ENCODE peak calls at places on chromosome 4, in five cellular contexts. One of them, this sample, is unnamed.
A peak's percentile ranks its signal among the peaks of the same experiment; 100 is the strongest.

GRCh38 chr4:68445111-68445510 is 2.2 kb upstream of the TMPRSS11E start:
- DNase-seq in adrenal gland: no peak
- DNase-seq in RWPE1: no peak
- DNase-seq in A673: no peak
- DNase-seq in foreskin keratinocyte: no peak
- DNase-seq in this sample: no peak

GRCh38 chr4:55925235-55925634 is 23.5 kb upstream of the CEP135 start:
- DNase-seq in RWPE1: no peak
- DNase-seq in A673: no peak
- DNase-seq in foreskin keratinocyte: no peak
- DNase-seq in adrenal gland: no peak
- DNase-seq in this sample: no peak

GRCh38 chr4:28001698-28002097 is 1141.1 kb downstream of the STIM2 start:
- DNase-seq in RWPE1: no peak
- DNase-seq in A673: no peak
- DNase-seq in foreskin keratinocyte: no peak
- DNase-seq in adrenal gland: no peak
- DNase-seq in this sample: peak; percentile 20

GRCh38 chr4:14193601-14194000 is 566.1 kb upstream of the BOD1L1 start:
- DNase-seq in adrenal gland: no peak
- DNase-seq in foreskin keratinocyte: peak; percentile 50
- DNase-seq in A673: no peak
- DNase-seq in RWPE1: no peak
- DNase-seq in this sample: no peak

GRCh38 chr4:19776929-19777328 is 474.8 kb upstream of the SLIT2 start:
- DNase-seq in RWPE1: no peak
- DNase-seq in adrenal gland: no peak
- DNase-seq in A673: no peak
- DNase-seq in foreskin keratinocyte: peak; percentile 15
- DNase-seq in this sample: no peak

GRCh38 chr4:173211838-173212237 is 43.2 kb downstream of the GALNT7 start:
- DNase-seq in A673: peak; percentile 52
- DNase-seq in foreskin keratinocyte: peak; percentile 73
- DNase-seq in RWPE1: peak; percentile 72
- DNase-seq in adrenal gland: no peak
- DNase-seq in this sample: peak; percentile 82

GRCh38 chr4:15704145-15704544 is 1.3 kb downstream of the BST1 start:
- DNase-seq in adrenal gland: no peak
- DNase-seq in foreskin keratinocyte: no peak
- DNase-seq in RWPE1: no peak
- DNase-seq in A673: no peak
- DNase-seq in this sample: no peak

GRCh38 chr4:181661090-181661489 is 582.1 kb upstream of the TENM3 start:
- DNase-seq in foreskin keratinocyte: peak; percentile 81
- DNase-seq in RWPE1: peak; percentile 45
- DNase-seq in A673: no peak
- DNase-seq in adrenal gland: no peak
- DNase-seq in this sample: no peak

GRCh38 chr4:1113311-1114009 is at the start of gene RNF212:
- DNase-seq in A673: peak; percentile 12
- DNase-seq in RWPE1: peak; percentile 6
- DNase-seq in adrenal gland: no peak
- DNase-seq in foreskin keratinocyte: no peak
- DNase-seq in this sample: peak; percentile 59

GRCh38 chr4:169229571-169230028 is 41.2 kb downstream of the SH3RF1 start:
- DNase-seq in RWPE1: peak; percentile 86
- DNase-seq in adrenal gland: peak; percentile 60
- DNase-seq in foreskin keratinocyte: peak; percentile 88
- DNase-seq in A673: peak; percentile 56
- DNase-seq in this sample: peak; percentile 30

GRCh38 chr4:56050584-56050983 is 101.8 kb downstream of the CEP135 start:
- DNase-seq in A673: no peak
- DNase-seq in RWPE1: no peak
- DNase-seq in adrenal gland: no peak
- DNase-seq in foreskin keratinocyte: no peak
- DNase-seq in this sample: peak; percentile 37

GRCh38 chr4:38980903-38981676 is 51.1 kb downstream of the TMEM156 start:
- DNase-seq in RWPE1: no peak
- DNase-seq in A673: peak; percentile 41
- DNase-seq in adrenal gland: no peak
- DNase-seq in foreskin keratinocyte: no peak
- DNase-seq in this sample: no peak

DNA sequence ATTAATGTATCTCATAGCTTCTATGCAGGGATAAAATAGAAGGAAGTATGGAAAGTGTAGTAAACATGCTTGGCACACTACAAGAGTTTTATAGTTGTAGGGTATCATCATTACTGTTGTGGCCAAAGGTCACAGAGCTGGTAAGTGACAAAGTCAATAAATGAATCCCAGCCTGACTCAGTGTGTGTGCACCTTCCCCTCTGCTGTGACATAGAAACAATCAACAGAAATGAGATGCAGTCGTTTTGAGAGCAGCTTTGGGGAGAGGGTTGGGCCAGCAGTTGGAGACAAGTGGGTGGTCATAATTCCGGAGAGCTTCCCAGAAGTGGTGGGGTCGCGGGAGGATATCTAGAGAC is 82.4 kb upstream of the RBPJ start:
- DNase-seq in A673: no peak
- DNase-seq in adrenal gland: no peak
- DNase-seq in RWPE1: no peak
- DNase-seq in foreskin keratinocyte: no peak
- DNase-seq in this sample: no peak
- H3K27ac ChIP-seq in A673: no peak overlapping the region
- H3K27ac ChIP-seq in adrenal gland: peak overlapping the region; percentile 16
- H3K27ac ChIP-seq in RWPE1: no peak overlapping the region
- H3K27ac ChIP-seq in foreskin keratinocyte: no peak overlapping the region
- H3K27ac ChIP-seq in this sample: no peak overlapping the region

GRCh38 chr4:88064410-88064809 is 57.0 kb downstream of the PKD2 start:
- DNase-seq in foreskin keratinocyte: no peak
- DNase-seq in RWPE1: no peak
- DNase-seq in adrenal gland: no peak
- DNase-seq in A673: no peak
- DNase-seq in this sample: no peak

GRCh38 chr4:88060431-88060830 is 53.0 kb downstream of the PKD2 start:
- DNase-seq in RWPE1: no peak
- DNase-seq in adrenal gland: no peak
- DNase-seq in foreskin keratinocyte: no peak
- DNase-seq in A673: no peak
- DNase-seq in this sample: no peak

GRCh38 chr4:88063634-88064296 is 56.3 kb downstream of the PKD2 start:
- DNase-seq in adrenal gland: no peak
- DNase-seq in foreskin keratinocyte: no peak
- DNase-seq in RWPE1: no peak
- DNase-seq in A673: no peak
- DNase-seq in this sample: no peak

GRCh38 chr4:88062843-88063242 is 55.4 kb downstream of the PKD2 start:
- DNase-seq in A673: no peak
- DNase-seq in foreskin keratinocyte: no peak
- DNase-seq in RWPE1: no peak
- DNase-seq in adrenal gland: no peak
- DNase-seq in this sample: no peak

GRCh38 chr4:88062311-88062710 is 54.9 kb downstream of the PKD2 start:
- DNase-seq in adrenal gland: no peak
- DNase-seq in foreskin keratinocyte: no peak
- DNase-seq in A673: no peak
- DNase-seq in RWPE1: no peak
- DNase-seq in this sample: no peak
- H3K27ac ChIP-seq in adrenal gland: no peak overlapping the region
- H3K27ac ChIP-seq in foreskin keratinocyte: no peak overlapping the region
- H3K27ac ChIP-seq in A673: no peak overlapping the region
- H3K27ac ChIP-seq in RWPE1: no peak overlapping the region
- H3K27ac ChIP-seq in this sample: no peak overlapping the region

DNA sequence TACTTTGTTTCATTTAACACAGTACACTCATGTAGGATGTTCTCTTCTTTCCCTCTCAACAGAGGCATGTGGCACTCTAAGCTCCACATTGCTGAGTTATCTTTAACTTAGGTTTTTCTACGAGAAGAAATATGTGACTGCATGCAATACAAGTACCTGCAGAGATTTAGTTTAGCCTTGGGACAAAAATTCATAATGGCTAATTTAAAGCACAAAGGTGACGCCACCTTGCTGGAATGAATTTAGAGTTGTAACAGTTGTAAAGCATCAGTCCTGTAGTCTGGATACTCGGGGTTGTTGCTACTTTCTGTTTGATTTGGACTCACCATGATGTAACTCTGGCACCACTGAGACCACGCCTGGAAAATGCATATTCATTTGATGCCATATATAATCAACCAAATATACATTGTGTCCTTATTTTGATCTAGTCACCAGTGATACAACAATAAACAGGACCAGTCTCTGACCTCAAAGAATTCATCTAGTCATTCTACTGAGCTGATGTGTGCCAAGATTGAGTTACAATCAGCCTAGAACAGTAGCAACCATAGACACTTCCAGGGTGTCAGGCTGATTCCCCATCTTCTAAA is 451.0 kb upstream of the ZFP42 start:
- DNase-seq in RWPE1: no peak
- DNase-seq in adrenal gland: no peak
- DNase-seq in foreskin keratinocyte: peak; percentile 81
- DNase-seq in A673: no peak
- DNase-seq in this sample: no peak
- H3K27ac ChIP-seq in RWPE1: no peak overlapping the region
- H3K27ac ChIP-seq in adrenal gland: no peak overlapping the region
- H3K27ac ChIP-seq in foreskin keratinocyte: peak overlapping the region; percentile 22
- H3K27ac ChIP-seq in A673: no peak overlapping the region
- H3K27ac ChIP-seq in this sample: no peak overlapping the region

GRCh38 chr4:17623451-17624001 is 9.1 kb downstream of the MED28 start:
- DNase-seq in adrenal gland: no peak
- DNase-seq in RWPE1: no peak
- DNase-seq in A673: no peak
- DNase-seq in foreskin keratinocyte: no peak
- DNase-seq in this sample: no peak

GRCh38 chr4:17614416-17615299 is at the start of gene MED28:
- DNase-seq in foreskin keratinocyte: peak; percentile 87
- DNase-seq in adrenal gland: peak; percentile 96
- DNase-seq in RWPE1: peak; percentile 95
- DNase-seq in A673: peak; percentile 97
- DNase-seq in this sample: peak; percentile 97

GRCh38 chr4:17616283-17616682 is 1.8 kb downstream of the MED28 start:
- DNase-seq in foreskin keratinocyte: no peak
- DNase-seq in adrenal gland: no peak
- DNase-seq in RWPE1: no peak
- DNase-seq in A673: no peak
- DNase-seq in this sample: no peak

GRCh38 chr4:17619416-17620105 is 5.1 kb downstream of the MED28 start:
- DNase-seq in foreskin keratinocyte: no peak
- DNase-seq in adrenal gland: no peak
- DNase-seq in RWPE1: no peak
- DNase-seq in A673: no peak
- DNase-seq in this sample: no peak

GRCh38 chr4:17618926-17619325 is 4.5 kb downstream of the MED28 start:
- DNase-seq in A673: no peak
- DNase-seq in adrenal gland: no peak
- DNase-seq in foreskin keratinocyte: no peak
- DNase-seq in RWPE1: no peak
- DNase-seq in this sample: no peak
- H3K27ac ChIP-seq in A673: no peak overlapping the region
- H3K27ac ChIP-seq in adrenal gland: no peak overlapping the region
- H3K27ac ChIP-seq in foreskin keratinocyte: no peak overlapping the region
- H3K27ac ChIP-seq in RWPE1: no peak overlapping the region
- H3K27ac ChIP-seq in this sample: no peak overlapping the region

GRCh38 chr4:151992755-151993154 is 231.9 kb upstream of the GATB start:
- DNase-seq in A673: no peak
- DNase-seq in adrenal gland: no peak
- DNase-seq in RWPE1: no peak
- DNase-seq in foreskin keratinocyte: no peak
- DNase-seq in this sample: peak; percentile 30

GRCh38 chr4:151993521-151993920 is 232.7 kb upstream of the GATB start:
- DNase-seq in RWPE1: no peak
- DNase-seq in foreskin keratinocyte: no peak
- DNase-seq in adrenal gland: no peak
- DNase-seq in A673: no peak
- DNase-seq in this sample: no peak

GRCh38 chr4:151991884-151992166 is 231.0 kb upstream of the GATB start:
- DNase-seq in adrenal gland: no peak
- DNase-seq in foreskin keratinocyte: no peak
- DNase-seq in RWPE1: no peak
- DNase-seq in A673: no peak
- DNase-seq in this sample: no peak

GRCh38 chr4:151991001-151991883 is 230.4 kb upstream of the GATB start:
- DNase-seq in RWPE1: no peak
- DNase-seq in adrenal gland: no peak
- DNase-seq in foreskin keratinocyte: no peak
- DNase-seq in A673: no peak
- DNase-seq in this sample: no peak

DNA sequence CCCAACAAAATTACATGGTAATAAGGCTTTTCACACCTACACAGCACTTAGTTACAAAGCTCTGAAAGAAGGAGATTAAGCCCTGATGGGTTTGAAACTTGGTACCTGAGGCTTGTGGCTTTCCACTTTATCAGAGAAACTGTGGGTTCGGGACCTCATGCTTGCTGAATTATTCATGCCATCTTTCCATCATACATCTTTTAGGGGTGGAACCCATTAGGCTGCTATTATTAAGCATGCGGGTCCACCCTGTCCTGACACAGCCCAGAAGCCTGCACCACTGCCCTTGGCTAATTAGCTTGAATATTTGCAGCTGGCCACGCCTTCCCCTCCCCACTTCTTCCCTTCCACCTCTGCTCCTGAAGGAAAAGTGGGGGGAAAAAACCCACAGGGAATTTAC is 231.5 kb upstream of the GATB start:
- DNase-seq in RWPE1: peak; percentile 18
- DNase-seq in adrenal gland: no peak
- DNase-seq in A673: no peak
- DNase-seq in foreskin keratinocyte: peak; percentile 32
- DNase-seq in this sample: no peak
- H3K27ac ChIP-seq in RWPE1: no peak overlapping the region
- H3K27ac ChIP-seq in adrenal gland: no peak overlapping the region
- H3K27ac ChIP-seq in A673: no peak overlapping the region
- H3K27ac ChIP-seq in foreskin keratinocyte: no peak overlapping the region
- H3K27ac ChIP-seq in this sample: no peak overlapping the region

GRCh38 chr4:85772470-85772869 is 297.5 kb downstream of the ARHGAP24 start:
- DNase-seq in RWPE1: no peak
- DNase-seq in foreskin keratinocyte: no peak
- DNase-seq in adrenal gland: no peak
- DNase-seq in A673: no peak
- DNase-seq in this sample: no peak
- H3K27ac ChIP-seq in RWPE1: no peak overlapping the region
- H3K27ac ChIP-seq in foreskin keratinocyte: no peak overlapping the region
- H3K27ac ChIP-seq in adrenal gland: no peak overlapping the region
- H3K27ac ChIP-seq in A673: no peak overlapping the region
- H3K27ac ChIP-seq in this sample: peak overlapping the region; percentile 70

This sample was measured in mesendoderm.